ENCODE peak calls at places on chromosomes 11 and 22, in ten cellular contexts. One of them, this sample, is unnamed.

GRCh38 chr22:36946436-36947158 is 33.2 kb downstream of the CSF2RB start:
- DNase-seq in lower lobe of right lung: no peak
- DNase-seq in fibroblast of mammary gland: no peak
- DNase-seq in foreskin melanocyte: no peak
- DNase-seq in aorta: no peak
- DNase-seq in activated CD4-positive, alpha-beta T cell treated with anti-CD3 and anti-CD28 coated beads for 48 hours: no peak
- DNase-seq in stimulated activated CD4-positive, alpha-beta T cell treated with anti-CD3 and anti-CD28 coated beads, Interleukin-1b, Interleukin-23, amount 100 ng/mL, for 24 hours: no peak
- DNase-seq in GM12891: no peak
- DNase-seq in NCI-H2029 treated with DMSO at 0.1 percent for 48 hours: no peak
- DNase-seq in SK-N-SH: no peak
- DNase-seq in this sample: peak

GRCh38 chr11:126140932-126141291 is 70.5 kb downstream of the RPUSD4 start:
- DNase-seq in lower lobe of right lung: no peak
- DNase-seq in fibroblast of mammary gland: peak
- DNase-seq in foreskin melanocyte: peak
- DNase-seq in aorta: peak
- DNase-seq in activated CD4-positive, alpha-beta T cell treated with anti-CD3 and anti-CD28 coated beads for 48 hours: no peak
- DNase-seq in stimulated activated CD4-positive, alpha-beta T cell treated with anti-CD3 and anti-CD28 coated beads, Interleukin-1b, Interleukin-23, amount 100 ng/mL, for 24 hours: no peak
- DNase-seq in GM12891: no peak
- DNase-seq in NCI-H2029 treated with DMSO at 0.1 percent for 48 hours: peak
- DNase-seq in SK-N-SH: peak
- DNase-seq in this sample: peak

GRCh38 chr22:40826984-40827741 is 8.0 kb upstream of the SLC25A17 start:
- DNase-seq in lower lobe of right lung: no peak
- DNase-seq in fibroblast of mammary gland: no peak
- DNase-seq in foreskin melanocyte: no peak
- DNase-seq in aorta: no peak
- DNase-seq in activated CD4-positive, alpha-beta T cell treated with anti-CD3 and anti-CD28 coated beads for 48 hours: no peak
- DNase-seq in stimulated activated CD4-positive, alpha-beta T cell treated with anti-CD3 and anti-CD28 coated beads, Interleukin-1b, Interleukin-23, amount 100 ng/mL, for 24 hours: no peak
- DNase-seq in GM12891: no peak
- DNase-seq in NCI-H2029 treated with DMSO at 0.1 percent for 48 hours: no peak
- DNase-seq in SK-N-SH: no peak
- DNase-seq in this sample: no peak

GRCh38 chr11:45079075-45079444 is 67.4 kb upstream of the PRDM11 start:
- DNase-seq in lower lobe of right lung: no peak
- DNase-seq in fibroblast of mammary gland: no peak
- DNase-seq in foreskin melanocyte: no peak
- DNase-seq in aorta: no peak
- DNase-seq in activated CD4-positive, alpha-beta T cell treated with anti-CD3 and anti-CD28 coated beads for 48 hours: no peak
- DNase-seq in stimulated activated CD4-positive, alpha-beta T cell treated with anti-CD3 and anti-CD28 coated beads, Interleukin-1b, Interleukin-23, amount 100 ng/mL, for 24 hours: no peak
- DNase-seq in GM12891: no peak
- DNase-seq in NCI-H2029 treated with DMSO at 0.1 percent for 48 hours: no peak
- DNase-seq in SK-N-SH: no peak
- DNase-seq in this sample: no peak

GRCh38 chr11:48114740-48115139 is 101.9 kb upstream of the OR4B1 start:
- DNase-seq in lower lobe of right lung: no peak
- DNase-seq in fibroblast of mammary gland: no peak
- DNase-seq in foreskin melanocyte: no peak
- DNase-seq in aorta: no peak
- DNase-seq in activated CD4-positive, alpha-beta T cell treated with anti-CD3 and anti-CD28 coated beads for 48 hours: no peak
- DNase-seq in stimulated activated CD4-positive, alpha-beta T cell treated with anti-CD3 and anti-CD28 coated beads, Interleukin-1b, Interleukin-23, amount 100 ng/mL, for 24 hours: no peak
- DNase-seq in GM12891: no peak
- DNase-seq in NCI-H2029 treated with DMSO at 0.1 percent for 48 hours: no peak
- DNase-seq in SK-N-SH: no peak
- DNase-seq in this sample: no peak

GRCh38 chr22:23784215-23784732 is 2.5 kb upstream of the SMARCB1 start:
- DNase-seq in lower lobe of right lung: no peak
- DNase-seq in fibroblast of mammary gland: no peak
- DNase-seq in foreskin melanocyte: no peak
- DNase-seq in aorta: no peak
- DNase-seq in activated CD4-positive, alpha-beta T cell treated with anti-CD3 and anti-CD28 coated beads for 48 hours: no peak
- DNase-seq in stimulated activated CD4-positive, alpha-beta T cell treated with anti-CD3 and anti-CD28 coated beads, Interleukin-1b, Interleukin-23, amount 100 ng/mL, for 24 hours: no peak
- DNase-seq in GM12891: no peak
- DNase-seq in NCI-H2029 treated with DMSO at 0.1 percent for 48 hours: no peak
- DNase-seq in SK-N-SH: no peak
- DNase-seq in this sample: peak

GRCh38 chr22:32650553-32651345 is 150.8 kb upstream of the TIMP3 start:
- DNase-seq in lower lobe of right lung: no peak
- DNase-seq in fibroblast of mammary gland: peak
- DNase-seq in foreskin melanocyte: no peak
- DNase-seq in aorta: no peak
- DNase-seq in activated CD4-positive, alpha-beta T cell treated with anti-CD3 and anti-CD28 coated beads for 48 hours: no peak
- DNase-seq in stimulated activated CD4-positive, alpha-beta T cell treated with anti-CD3 and anti-CD28 coated beads, Interleukin-1b, Interleukin-23, amount 100 ng/mL, for 24 hours: no peak
- DNase-seq in GM12891: no peak
- DNase-seq in NCI-H2029 treated with DMSO at 0.1 percent for 48 hours: no peak
- DNase-seq in SK-N-SH: no peak
- DNase-seq in this sample: peak

GRCh38 chr22:24302591-24302990 is 32.0 kb downstream of the SPECC1L start:
- DNase-seq in lower lobe of right lung: no peak
- DNase-seq in fibroblast of mammary gland: no peak
- DNase-seq in foreskin melanocyte: no peak
- DNase-seq in aorta: no peak
- DNase-seq in activated CD4-positive, alpha-beta T cell treated with anti-CD3 and anti-CD28 coated beads for 48 hours: no peak
- DNase-seq in stimulated activated CD4-positive, alpha-beta T cell treated with anti-CD3 and anti-CD28 coated beads, Interleukin-1b, Interleukin-23, amount 100 ng/mL, for 24 hours: no peak
- DNase-seq in GM12891: no peak
- DNase-seq in NCI-H2029 treated with DMSO at 0.1 percent for 48 hours: peak
- DNase-seq in SK-N-SH: no peak
- DNase-seq in this sample: no peak

GRCh38 chr11:132022718-132023117 is 652.3 kb downstream of the NTM start:
- DNase-seq in lower lobe of right lung: no peak
- DNase-seq in fibroblast of mammary gland: peak
- DNase-seq in foreskin melanocyte: no peak
- DNase-seq in aorta: no peak
- DNase-seq in activated CD4-positive, alpha-beta T cell treated with anti-CD3 and anti-CD28 coated beads for 48 hours: no peak
- DNase-seq in stimulated activated CD4-positive, alpha-beta T cell treated with anti-CD3 and anti-CD28 coated beads, Interleukin-1b, Interleukin-23, amount 100 ng/mL, for 24 hours: no peak
- DNase-seq in GM12891: no peak
- DNase-seq in NCI-H2029 treated with DMSO at 0.1 percent for 48 hours: no peak
- DNase-seq in SK-N-SH: no peak
- DNase-seq in this sample: peak

GRCh38 chr22:46858181-46858771 is 95.8 kb downstream of the TBC1D22A start:
- DNase-seq in lower lobe of right lung: no peak
- DNase-seq in fibroblast of mammary gland: no peak
- DNase-seq in foreskin melanocyte: no peak
- DNase-seq in aorta: no peak
- DNase-seq in activated CD4-positive, alpha-beta T cell treated with anti-CD3 and anti-CD28 coated beads for 48 hours: no peak
- DNase-seq in stimulated activated CD4-positive, alpha-beta T cell treated with anti-CD3 and anti-CD28 coated beads, Interleukin-1b, Interleukin-23, amount 100 ng/mL, for 24 hours: no peak
- DNase-seq in GM12891: no peak
- DNase-seq in NCI-H2029 treated with DMSO at 0.1 percent for 48 hours: no peak
- DNase-seq in SK-N-SH: no peak
- DNase-seq in this sample: no peak

GRCh38 chr11:35617316-35617686 is 959 bp upstream of the FJX1 start:
- DNase-seq in lower lobe of right lung: no peak
- DNase-seq in fibroblast of mammary gland: no peak
- DNase-seq in foreskin melanocyte: no peak
- DNase-seq in aorta: no peak
- DNase-seq in activated CD4-positive, alpha-beta T cell treated with anti-CD3 and anti-CD28 coated beads for 48 hours: no peak
- DNase-seq in stimulated activated CD4-positive, alpha-beta T cell treated with anti-CD3 and anti-CD28 coated beads, Interleukin-1b, Interleukin-23, amount 100 ng/mL, for 24 hours: no peak
- DNase-seq in GM12891: no peak
- DNase-seq in NCI-H2029 treated with DMSO at 0.1 percent for 48 hours: no peak
- DNase-seq in SK-N-SH: no peak
- DNase-seq in this sample: no peak

GRCh38 chr11:6667733-6668374 is 12.2 kb upstream of the DCHS1 start:
- DNase-seq in lower lobe of right lung: no peak
- DNase-seq in fibroblast of mammary gland: peak
- DNase-seq in foreskin melanocyte: peak
- DNase-seq in aorta: no peak
- DNase-seq in activated CD4-positive, alpha-beta T cell treated with anti-CD3 and anti-CD28 coated beads for 48 hours: no peak
- DNase-seq in stimulated activated CD4-positive, alpha-beta T cell treated with anti-CD3 and anti-CD28 coated beads, Interleukin-1b, Interleukin-23, amount 100 ng/mL, for 24 hours: no peak
- DNase-seq in GM12891: no peak
- DNase-seq in NCI-H2029 treated with DMSO at 0.1 percent for 48 hours: no peak
- DNase-seq in SK-N-SH: no peak
- DNase-seq in this sample: peak

GRCh38 chr11:112810951-112811350 is 150.3 kb upstream of the NCAM1 start:
- DNase-seq in lower lobe of right lung: no peak
- DNase-seq in fibroblast of mammary gland: no peak
- DNase-seq in foreskin melanocyte: no peak
- DNase-seq in aorta: no peak
- DNase-seq in activated CD4-positive, alpha-beta T cell treated with anti-CD3 and anti-CD28 coated beads for 48 hours: no peak
- DNase-seq in stimulated activated CD4-positive, alpha-beta T cell treated with anti-CD3 and anti-CD28 coated beads, Interleukin-1b, Interleukin-23, amount 100 ng/mL, for 24 hours: no peak
- DNase-seq in GM12891: no peak
- DNase-seq in NCI-H2029 treated with DMSO at 0.1 percent for 48 hours: no peak
- DNase-seq in SK-N-SH: no peak
- DNase-seq in this sample: no peak

GRCh38 chr22:19596680-19597398 is 72.6 kb upstream of the CLDN5 start:
- DNase-seq in lower lobe of right lung: no peak
- DNase-seq in fibroblast of mammary gland: no peak
- DNase-seq in foreskin melanocyte: no peak
- DNase-seq in aorta: no peak
- DNase-seq in activated CD4-positive, alpha-beta T cell treated with anti-CD3 and anti-CD28 coated beads for 48 hours: peak
- DNase-seq in stimulated activated CD4-positive, alpha-beta T cell treated with anti-CD3 and anti-CD28 coated beads, Interleukin-1b, Interleukin-23, amount 100 ng/mL, for 24 hours: no peak
- DNase-seq in GM12891: no peak
- DNase-seq in NCI-H2029 treated with DMSO at 0.1 percent for 48 hours: no peak
- DNase-seq in SK-N-SH: no peak
- DNase-seq in this sample: no peak

GRCh38 chr11:18394928-18395734 is 768 bp downstream of the LDHA start:
- DNase-seq in lower lobe of right lung: no peak
- DNase-seq in fibroblast of mammary gland: no peak
- DNase-seq in foreskin melanocyte: no peak
- DNase-seq in aorta: no peak
- DNase-seq in activated CD4-positive, alpha-beta T cell treated with anti-CD3 and anti-CD28 coated beads for 48 hours: peak
- DNase-seq in stimulated activated CD4-positive, alpha-beta T cell treated with anti-CD3 and anti-CD28 coated beads, Interleukin-1b, Interleukin-23, amount 100 ng/mL, for 24 hours: no peak
- DNase-seq in GM12891: no peak
- DNase-seq in NCI-H2029 treated with DMSO at 0.1 percent for 48 hours: peak
- DNase-seq in SK-N-SH: peak
- DNase-seq in this sample: no peak

GRCh38 chr11:65419773-65420481 is 2.7 kb upstream of the NEAT1 start:
- DNase-seq in lower lobe of right lung: peak
- DNase-seq in fibroblast of mammary gland: peak
- DNase-seq in foreskin melanocyte: peak
- DNase-seq in aorta: peak
- DNase-seq in activated CD4-positive, alpha-beta T cell treated with anti-CD3 and anti-CD28 coated beads for 48 hours: peak
- DNase-seq in stimulated activated CD4-positive, alpha-beta T cell treated with anti-CD3 and anti-CD28 coated beads, Interleukin-1b, Interleukin-23, amount 100 ng/mL, for 24 hours: no peak
- DNase-seq in GM12891: no peak
- DNase-seq in NCI-H2029 treated with DMSO at 0.1 percent for 48 hours: peak
- DNase-seq in SK-N-SH: peak
- DNase-seq in this sample: peak

GRCh38 chr11:107719557-107720304 is 7.9 kb upstream of the SLN start:
- DNase-seq in lower lobe of right lung: no peak
- DNase-seq in fibroblast of mammary gland: peak
- DNase-seq in foreskin melanocyte: no peak
- DNase-seq in aorta: no peak
- DNase-seq in activated CD4-positive, alpha-beta T cell treated with anti-CD3 and anti-CD28 coated beads for 48 hours: no peak
- DNase-seq in stimulated activated CD4-positive, alpha-beta T cell treated with anti-CD3 and anti-CD28 coated beads, Interleukin-1b, Interleukin-23, amount 100 ng/mL, for 24 hours: no peak
- DNase-seq in GM12891: no peak
- DNase-seq in NCI-H2029 treated with DMSO at 0.1 percent for 48 hours: no peak
- DNase-seq in SK-N-SH: no peak
- DNase-seq in this sample: peak

GRCh38 chr11:29135504-29135903 is 881.3 kb downstream of the KCNA4 start:
- DNase-seq in lower lobe of right lung: no peak
- DNase-seq in fibroblast of mammary gland: peak
- DNase-seq in foreskin melanocyte: no peak
- DNase-seq in aorta: no peak
- DNase-seq in activated CD4-positive, alpha-beta T cell treated with anti-CD3 and anti-CD28 coated beads for 48 hours: no peak
- DNase-seq in stimulated activated CD4-positive, alpha-beta T cell treated with anti-CD3 and anti-CD28 coated beads, Interleukin-1b, Interleukin-23, amount 100 ng/mL, for 24 hours: no peak
- DNase-seq in GM12891: no peak
- DNase-seq in NCI-H2029 treated with DMSO at 0.1 percent for 48 hours: no peak
- DNase-seq in SK-N-SH: no peak
- DNase-seq in this sample: peak

GRCh38 chr11:4054643-4055042 is 40.0 kb upstream of the RRM1 start:
- DNase-seq in lower lobe of right lung: no peak
- DNase-seq in fibroblast of mammary gland: no peak
- DNase-seq in foreskin melanocyte: no peak
- DNase-seq in aorta: no peak
- DNase-seq in activated CD4-positive, alpha-beta T cell treated with anti-CD3 and anti-CD28 coated beads for 48 hours: no peak
- DNase-seq in stimulated activated CD4-positive, alpha-beta T cell treated with anti-CD3 and anti-CD28 coated beads, Interleukin-1b, Interleukin-23, amount 100 ng/mL, for 24 hours: no peak
- DNase-seq in GM12891: no peak
- DNase-seq in NCI-H2029 treated with DMSO at 0.1 percent for 48 hours: no peak
- DNase-seq in SK-N-SH: no peak
- DNase-seq in this sample: no peak

GRCh38 chr11:117814766-117815261 is 9.7 kb downstream of the FXYD2 start:
- DNase-seq in lower lobe of right lung: peak
- DNase-seq in fibroblast of mammary gland: no peak
- DNase-seq in foreskin melanocyte: no peak
- DNase-seq in aorta: peak
- DNase-seq in activated CD4-positive, alpha-beta T cell treated with anti-CD3 and anti-CD28 coated beads for 48 hours: peak
- DNase-seq in stimulated activated CD4-positive, alpha-beta T cell treated with anti-CD3 and anti-CD28 coated beads, Interleukin-1b, Interleukin-23, amount 100 ng/mL, for 24 hours: no peak
- DNase-seq in GM12891: no peak
- DNase-seq in NCI-H2029 treated with DMSO at 0.1 percent for 48 hours: peak
- DNase-seq in SK-N-SH: no peak
- DNase-seq in this sample: no peak

GRCh38 chr11:95072948-95073347 is 6.2 kb downstream of the SRSF8 start:
- DNase-seq in lower lobe of right lung: no peak
- DNase-seq in fibroblast of mammary gland: no peak
- DNase-seq in foreskin melanocyte: no peak
- DNase-seq in aorta: no peak
- DNase-seq in activated CD4-positive, alpha-beta T cell treated with anti-CD3 and anti-CD28 coated beads for 48 hours: no peak
- DNase-seq in stimulated activated CD4-positive, alpha-beta T cell treated with anti-CD3 and anti-CD28 coated beads, Interleukin-1b, Interleukin-23, amount 100 ng/mL, for 24 hours: no peak
- DNase-seq in GM12891: no peak
- DNase-seq in NCI-H2029 treated with DMSO at 0.1 percent for 48 hours: no peak
- DNase-seq in SK-N-SH: no peak
- DNase-seq in this sample: no peak

GRCh38 chr11:33801821-33802413 is 27.6 kb upstream of the FBXO3 start:
- DNase-seq in lower lobe of right lung: no peak
- DNase-seq in fibroblast of mammary gland: no peak
- DNase-seq in foreskin melanocyte: no peak
- DNase-seq in aorta: no peak
- DNase-seq in activated CD4-positive, alpha-beta T cell treated with anti-CD3 and anti-CD28 coated beads for 48 hours: no peak
- DNase-seq in stimulated activated CD4-positive, alpha-beta T cell treated with anti-CD3 and anti-CD28 coated beads, Interleukin-1b, Interleukin-23, amount 100 ng/mL, for 24 hours: no peak
- DNase-seq in GM12891: no peak
- DNase-seq in NCI-H2029 treated with DMSO at 0.1 percent for 48 hours: no peak
- DNase-seq in SK-N-SH: peak
- DNase-seq in this sample: no peak

GRCh38 chr11:8060801-8061554 is 20.0 kb upstream of the TUB start:
- DNase-seq in lower lobe of right lung: no peak
- DNase-seq in fibroblast of mammary gland: peak
- DNase-seq in foreskin melanocyte: no peak
- DNase-seq in aorta: no peak
- DNase-seq in activated CD4-positive, alpha-beta T cell treated with anti-CD3 and anti-CD28 coated beads for 48 hours: peak
- DNase-seq in stimulated activated CD4-positive, alpha-beta T cell treated with anti-CD3 and anti-CD28 coated beads, Interleukin-1b, Interleukin-23, amount 100 ng/mL, for 24 hours: no peak
- DNase-seq in GM12891: no peak
- DNase-seq in NCI-H2029 treated with DMSO at 0.1 percent for 48 hours: no peak
- DNase-seq in SK-N-SH: no peak
- DNase-seq in this sample: peak

GRCh38 chr22:31897842-31898241 is 46.5 kb upstream of the YWHAH start:
- DNase-seq in lower lobe of right lung: no peak
- DNase-seq in fibroblast of mammary gland: peak
- DNase-seq in foreskin melanocyte: peak
- DNase-seq in aorta: peak
- DNase-seq in activated CD4-positive, alpha-beta T cell treated with anti-CD3 and anti-CD28 coated beads for 48 hours: no peak
- DNase-seq in stimulated activated CD4-positive, alpha-beta T cell treated with anti-CD3 and anti-CD28 coated beads, Interleukin-1b, Interleukin-23, amount 100 ng/mL, for 24 hours: no peak
- DNase-seq in GM12891: no peak
- DNase-seq in NCI-H2029 treated with DMSO at 0.1 percent for 48 hours: no peak
- DNase-seq in SK-N-SH: no peak
- DNase-seq in this sample: peak

GRCh38 chr11:116062526-116063171 is 558.4 kb upstream of the CADM1 start:
- DNase-seq in lower lobe of right lung: no peak
- DNase-seq in fibroblast of mammary gland: no peak
- DNase-seq in foreskin melanocyte: no peak
- DNase-seq in aorta: no peak
- DNase-seq in activated CD4-positive, alpha-beta T cell treated with anti-CD3 and anti-CD28 coated beads for 48 hours: no peak
- DNase-seq in stimulated activated CD4-positive, alpha-beta T cell treated with anti-CD3 and anti-CD28 coated beads, Interleukin-1b, Interleukin-23, amount 100 ng/mL, for 24 hours: no peak
- DNase-seq in GM12891: no peak
- DNase-seq in NCI-H2029 treated with DMSO at 0.1 percent for 48 hours: peak
- DNase-seq in SK-N-SH: peak
- DNase-seq in this sample: no peak

This sample was measured in AG10803.